ENCODE peak calls at places on chromosomes 7 and 10, in nine cellular contexts. L is cardiac muscle cell; M is tibial nerve; P is HepG2; N is trophoblast cell; E is Peyer's patch; V is CD8-positive, alpha-beta memory T cell; G is stomach; J is pancreas. Q is an unnamed sample.

GRCh38 chr10:133185916-133186315 is 25.9 kb downstream of the KNDC1 start:
- DNase-seq in V (no peak), P (no peak), E (no peak), L (no peak), G (no peak), J (peak), M (no peak), N (no peak), Q (no peak)

GRCh38 chr7:92877367-92877766 is 41.0 kb upstream of the CDK6 start:
- DNase-seq in P (no peak), V (peak), L (no peak), J (no peak), N (no peak), E (no peak), G (no peak), M (no peak), Q (no peak)

GRCh38 chr10:77230194-77230593 is 407.4 kb downstream of the KCNMA1 start:
- DNase-seq in J (no peak), M (no peak), V (no peak), N (no peak), L (no peak), P (no peak), E (no peak), G (no peak), Q (no peak)

GRCh38 chr7:29379551-29379950 is 184.1 kb upstream of the PRR15 start:
- DNase-seq in J (no peak), N (no peak), M (no peak), G (no peak), P (no peak), L (no peak), V (no peak), E (no peak), Q (no peak)

GRCh38 chr7:77436889-77437265 is 20.7 kb upstream of the GSAP start:
- DNase-seq in V (no peak), E (no peak), M (no peak), P (no peak), G (no peak), J (no peak), N (no peak), L (no peak), Q (no peak)

GRCh38 chr10:70160798-70161197 is 9.5 kb downstream of the SAR1A start:
- DNase-seq in V (no peak), G (no peak), E (no peak), P (no peak), M (no peak), N (no peak), L (no peak), J (no peak), Q (no peak)

GRCh38 chr10:100014129-100014762 is 4.5 kb upstream of the DNMBP start:
- DNase-seq in E (peak), L (no peak), M (no peak), G (no peak), V (no peak), P (no peak), J (no peak), N (no peak), Q (no peak)

GRCh38 chr10:101030492-101031127 is 319 bp downstream of the PDZD7 start:
- DNase-seq in V (no peak), M (no peak), P (no peak), E (no peak), J (no peak), L (no peak), G (no peak), N (peak), Q (no peak)

GRCh38 chr7:82810558-82811259 is 352.0 kb downstream of the PCLO start:
- DNase-seq in M (peak), E (no peak), P (peak), N (no peak), G (no peak), J (no peak), V (no peak), L (peak), Q (no peak)

GRCh38 chr10:52011113-52011512 is 303.0 kb upstream of the DKK1 start:
- DNase-seq in J (no peak), V (no peak), G (no peak), P (no peak), E (no peak), N (no peak), L (no peak), M (no peak), Q (no peak)

GRCh38 chr7:135441791-135442190 is 68.1 kb downstream of the CNOT4 start:
- DNase-seq in N (no peak), M (no peak), P (no peak), J (no peak), L (peak), V (no peak), E (no peak), G (no peak), Q (no peak)

GRCh38 chr10:35265435-35265834 is 70.9 kb upstream of the CCNY start:
- DNase-seq in E (no peak), L (no peak), J (no peak), P (peak), G (no peak), V (no peak), N (no peak), M (no peak), Q (no peak)

GRCh38 chr10:3791974-3792633 is 7.1 kb upstream of the KLF6 start:
- DNase-seq in V (no peak), L (no peak), E (no peak), P (no peak), J (no peak), N (no peak), G (no peak), M (no peak), Q (no peak)

GRCh38 chr7:28768577-28769147 is 189.5 kb downstream of the TRIL start:
- DNase-seq in G (no peak), J (no peak), L (no peak), V (no peak), N (no peak), P (no peak), E (no peak), M (no peak), Q (no peak)

GRCh38 chr10:79229081-79229541 is 118.2 kb upstream of the PPIF start:
- DNase-seq in E (no peak), M (no peak), N (peak), V (no peak), G (no peak), J (no peak), L (no peak), P (no peak), Q (no peak)

GRCh38 chr10:121404611-121405010 is 193.6 kb downstream of the FGFR2 start:
- DNase-seq in V (no peak), N (no peak), L (no peak), M (no peak), E (no peak), P (no peak), J (no peak), G (no peak), Q (no peak)

GRCh38 chr10:121406823-121407545 is 191.3 kb downstream of the FGFR2 start:
- DNase-seq in M (no peak), G (no peak), N (no peak), L (no peak), J (no peak), E (no peak), V (no peak), P (no peak), Q (no peak)

GRCh38 chr10:121405953-121406352 is 192.3 kb downstream of the FGFR2 start:
- DNase-seq in J (no peak), M (no peak), V (no peak), N (no peak), L (no peak), P (no peak), E (no peak), G (no peak), Q (no peak)

GRCh38 chr10:121405096-121405495 is 193.1 kb downstream of the FGFR2 start:
- DNase-seq in J (no peak), G (peak), V (no peak), N (no peak), P (no peak), L (no peak), E (no peak), M (no peak), Q (no peak)

GRCh38 chr10:121405549-121405948 is 192.7 kb downstream of the FGFR2 start:
- DNase-seq in G (no peak), P (no peak), E (no peak), J (no peak), M (no peak), L (no peak), V (no peak), N (no peak), Q (no peak)
- H3K27ac ChIP-seq in G (peak), P (no peak), E (no peak), J (no peak), M (no peak), L (no peak), V (no peak), N (no peak), Q (no peak)

GRCh38 chr7:151732292-151732691 is 144.6 kb downstream of the PRKAG2 start:
- DNase-seq in V (no peak), E (no peak), M (no peak), N (peak), J (no peak), G (no peak), P (no peak), L (no peak), Q (no peak)

GRCh38 chr7:151732834-151733585 is 143.9 kb downstream of the PRKAG2 start:
- DNase-seq in E (no peak), V (no peak), L (no peak), J (no peak), G (no peak), P (no peak), M (no peak), N (no peak), Q (no peak)

GRCh38 chr7:151735854-151736402 is 141.0 kb downstream of the PRKAG2 start:
- DNase-seq in P (no peak), G (no peak), E (no peak), V (no peak), N (no peak), J (no peak), M (no peak), L (no peak), Q (no peak)

GRCh38 chr7:151736403-151736909 is 140.5 kb downstream of the PRKAG2 start:
- DNase-seq in M (peak), E (no peak), J (no peak), L (peak), V (no peak), P (peak), G (peak), N (peak), Q (peak)

GRCh38 chr7:151735186-151735853 is 141.6 kb downstream of the PRKAG2 start:
- DNase-seq in L (no peak), E (no peak), N (no peak), P (no peak), V (no peak), J (no peak), M (no peak), G (no peak), Q (no peak)
- H3K4me3 ChIP-seq in L (peak), E (peak), N (no peak), P (no peak), V (no peak), J (no peak), M (no peak), G (no peak), Q (no peak)

DNA sequence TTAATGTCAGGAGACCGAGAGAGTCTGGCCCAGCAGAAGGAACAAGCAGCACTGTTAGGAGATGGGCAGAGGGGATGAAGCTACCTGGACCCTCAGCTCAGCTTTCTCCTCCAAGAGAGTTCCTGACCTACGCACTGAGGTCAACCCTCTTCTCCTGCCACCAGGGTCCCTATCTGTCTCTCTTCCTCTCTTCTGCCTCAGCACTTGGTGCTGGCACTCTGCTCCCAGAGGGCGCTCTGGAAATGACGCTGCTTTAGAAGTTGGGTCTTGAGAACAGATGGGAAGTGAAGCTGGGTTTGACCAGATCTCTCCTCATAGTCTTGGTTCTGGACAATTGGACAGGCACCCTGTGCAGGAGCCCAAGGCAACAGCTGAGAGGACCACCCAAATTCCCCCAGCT is 216.0 kb upstream of the AGK start:
- DNase-seq in G (no peak), P (no peak), E (no peak), N (no peak), M (no peak), J (no peak), V (no peak), L (no peak), Q (no peak)
- H3K27ac ChIP-seq in G (no peak), P (no peak), E (no peak), N (no peak), M (no peak), J (no peak), V (no peak), L (no peak), Q (no peak)

DNA sequence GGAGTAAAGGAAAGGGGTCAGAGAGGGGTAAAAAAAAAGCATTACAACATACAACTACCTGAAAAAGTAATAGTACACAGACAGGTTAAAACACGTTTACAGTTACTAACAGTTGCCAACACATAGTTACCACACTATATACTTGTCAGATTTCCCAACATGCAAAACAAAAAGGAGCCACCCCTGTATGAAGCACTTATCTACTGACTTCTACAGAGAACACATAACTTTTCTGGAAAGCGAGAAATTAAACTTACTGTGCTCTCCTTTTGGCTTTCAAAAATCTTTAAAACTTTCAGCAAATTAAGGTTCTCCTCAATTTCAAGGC is 2.1 kb downstream of the ABI1 start:
- DNase-seq in E (no peak), P (no peak), V (no peak), J (no peak), N (no peak), L (no peak), M (no peak), G (no peak), Q (no peak)
- H3K4me3 ChIP-seq in E (peak), P (peak), V (peak), J (peak), N (no peak), L (peak), M (no peak), G (peak), Q (no peak)

DNA sequence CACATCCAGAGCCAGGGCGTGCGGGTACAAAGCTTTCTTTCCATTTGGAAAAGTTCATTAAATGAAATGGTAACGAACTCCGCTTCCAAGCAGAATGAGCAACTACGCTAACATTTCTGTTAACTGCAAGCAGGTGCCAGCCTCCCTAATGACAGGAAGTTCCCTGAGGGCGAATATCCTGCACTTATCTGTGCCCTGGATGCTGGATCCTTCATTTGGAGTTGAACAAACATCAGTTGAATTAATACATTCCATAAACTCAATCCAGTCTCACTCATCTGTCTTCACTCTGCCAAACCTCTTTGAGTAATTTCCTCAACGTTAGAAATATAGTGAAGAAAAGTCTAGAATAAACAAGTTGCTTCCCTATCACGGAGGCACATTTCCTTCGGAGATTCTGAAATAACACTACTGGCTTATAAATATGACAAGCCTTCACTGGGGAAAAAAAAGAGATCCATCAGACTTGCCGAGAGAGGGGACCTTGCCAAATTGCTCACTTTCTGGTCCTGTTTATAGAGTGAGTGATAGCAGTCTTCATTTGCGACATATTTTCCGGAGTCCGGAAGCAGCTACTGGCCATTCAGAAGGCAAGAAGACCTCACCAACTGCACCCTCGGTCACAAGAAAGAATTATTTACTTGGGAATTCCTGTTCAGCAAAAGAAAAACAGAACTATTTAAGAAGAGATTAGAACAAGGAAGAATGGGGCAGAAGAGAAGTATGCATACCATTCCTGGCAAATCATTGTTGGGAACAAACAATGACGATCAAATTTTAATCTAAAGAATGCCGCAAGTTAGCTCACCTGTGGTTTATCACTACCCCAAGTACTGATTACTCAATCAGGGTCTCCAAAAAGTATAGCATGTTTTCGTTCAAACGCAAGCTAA is 196.4 kb downstream of the FAM107B start:
- DNase-seq in V (no peak), P (peak), G (peak), N (peak), J (no peak), L (no peak), M (peak), E (no peak), Q (no peak)
- H3K27ac ChIP-seq in V (no peak), P (peak), G (peak), N (no peak), J (peak), L (no peak), M (no peak), E (peak), Q (no peak)

GRCh38 chr10:46229144-46229563 is 57.6 kb upstream of the ANTXRL start:
- DNase-seq in E (peak), N (no peak), J (no peak), V (peak), M (no peak), G (peak), L (peak), P (peak), Q (no peak)
- H3K4me3 ChIP-seq in E (no peak), N (no peak), J (no peak), V (no peak), M (no peak), G (no peak), L (no peak), P (peak), Q (no peak)